ENCODE peak calls at places on chromosomes 2 and 18, in eight cellular contexts. T is pancreas, Z is choroid plexus epithelial cell, S is HFF-Myc, R is HepG2, K is epithelial cell of esophagus, U is HCT116, M is tibial artery. O is an unnamed sample.

GRCh38 chr18:73645175-73645715 is 502.4 kb downstream of the FBXO15 start:
- DNase-seq in T (no peak), Z (peak; percentile 49), S (peak; percentile 46), R (no peak), K (no peak), U (no peak), M (no peak), O (peak; percentile 26)

GRCh38 chr2:188974184-188974583 is at the start of gene COL3A1:
- DNase-seq in T (no peak), Z (peak; percentile 96), S (peak; percentile 89), R (no peak), K (no peak), U (no peak), M (peak; percentile 50), O (peak; percentile 83)

GRCh38 chr2:187213788-187214187 is 234.3 kb downstream of the CALCRL start:
- DNase-seq in T (no peak), Z (no peak), S (no peak), R (no peak), K (no peak), U (no peak), M (no peak), O (no peak)

GRCh38 chr18:76496200-76496890 is 1.3 kb upstream of the ZNF516 start:
- DNase-seq in T (peak; percentile 51), Z (peak; percentile 83), S (no peak), R (peak; percentile 22), K (peak; percentile 66), U (no peak), M (peak; percentile 66), O (peak; percentile 88)

GRCh38 chr2:206876176-206876575 is 63.1 kb upstream of the CPO start:
- DNase-seq in T (no peak), Z (no peak), S (no peak), R (no peak), K (no peak), U (no peak), M (no peak), O (no peak)

GRCh38 chr18:32698148-32698547 is 74.7 kb downstream of the KLHL14 start:
- DNase-seq in T (no peak), Z (no peak), S (no peak), R (no peak), K (no peak), U (no peak), M (no peak), O (no peak)

GRCh38 chr18:38706373-38706772 is 1140.8 kb upstream of the CELF4 start:
- DNase-seq in T (no peak), Z (no peak), S (no peak), R (no peak), K (no peak), U (no peak), M (no peak), O (no peak)

GRCh38 chr2:175690113-175690716 is 311.9 kb downstream of the LNPK start:
- DNase-seq in T (peak; percentile 35), Z (peak; percentile 85), S (peak; percentile 56), R (peak; percentile 72), K (peak; percentile 75), U (peak; percentile 58), M (no peak), O (peak; percentile 87)

GRCh38 chr2:46831037-46831868 is 84.4 kb downstream of the MCFD2 start:
- DNase-seq in T (no peak), Z (peak; percentile 66), S (no peak), R (no peak), K (no peak), U (no peak), M (peak; percentile 18), O (peak; percentile 57)

GRCh38 chr2:23620841-23621341 is 235.9 kb downstream of the KLHL29 start:
- DNase-seq in T (no peak), Z (peak; percentile 87), S (no peak), R (no peak), K (no peak), U (no peak), M (no peak), O (no peak)

GRCh38 chr2:227163998-227164744 is at the start of the genes COL4A3 and COL4A4:
- DNase-seq in T (peak; percentile 38), Z (no peak), S (no peak), R (no peak), K (peak; percentile 36), U (peak; percentile 61), M (peak; percentile 27), O (peak; percentile 53)

GRCh38 chr2:179262077-179262660 is 2.5 kb downstream of the SESTD1 start:
- DNase-seq in T (no peak), Z (no peak), S (no peak), R (no peak), K (no peak), U (no peak), M (no peak), O (no peak)

GRCh38 chr2:144402282-144402681 is 117.6 kb downstream of the ZEB2 start:
- DNase-seq in T (no peak), Z (no peak), S (no peak), R (no peak), K (no peak), U (no peak), M (no peak), O (no peak)
- H3K4me3 ChIP-seq in T (no peak overlapping the region), Z (no peak overlapping the region), S (no peak overlapping the region), R (no peak overlapping the region), K (no peak overlapping the region), U (no peak overlapping the region), M (no peak overlapping the region), O (no peak overlapping the region)

GRCh38 chr18:12121175-12122095 is 27.8 kb downstream of the ANKRD62 start:
- DNase-seq in T (peak; percentile 29), Z (peak; percentile 25), S (no peak), R (peak; percentile 16), K (no peak), U (peak; percentile 7), M (no peak), O (peak; percentile 14)
- TF ChIP-seq CTCF in T (no peak), Z (peak; percentile 68), S (peak; percentile 42), R (peak; percentile 38), K (peak; percentile 40), U (peak; percentile 53), M (no peak), O (peak; percentile 24)

GRCh38 chr2:105747254-105747909 is 2.7 kb downstream of the NCK2 start:
- DNase-seq in T (no peak), Z (no peak), S (no peak), R (no peak), K (peak; percentile 35), U (no peak), M (no peak), O (no peak)
- H3K4me3 ChIP-seq in T (peak overlapping the region; percentile 82), Z (no peak overlapping the region), S (no peak overlapping the region), R (no peak overlapping the region), K (peak overlapping the region; percentile 3), U (no peak overlapping the region), M (no peak overlapping the region), O (no peak overlapping the region)

GRCh38 chr2:177429688-177430325 is 37.2 kb downstream of the AGPS start:
- DNase-seq in T (no peak), Z (peak; percentile 96), S (peak; percentile 69), R (no peak), K (peak; percentile 66), U (no peak), M (no peak), O (peak; percentile 80)
- TF ChIP-seq CTCF in T (no peak), Z (no peak), S (no peak), R (no peak), K (no peak), U (no peak), M (no peak), O (no peak)

DNA sequence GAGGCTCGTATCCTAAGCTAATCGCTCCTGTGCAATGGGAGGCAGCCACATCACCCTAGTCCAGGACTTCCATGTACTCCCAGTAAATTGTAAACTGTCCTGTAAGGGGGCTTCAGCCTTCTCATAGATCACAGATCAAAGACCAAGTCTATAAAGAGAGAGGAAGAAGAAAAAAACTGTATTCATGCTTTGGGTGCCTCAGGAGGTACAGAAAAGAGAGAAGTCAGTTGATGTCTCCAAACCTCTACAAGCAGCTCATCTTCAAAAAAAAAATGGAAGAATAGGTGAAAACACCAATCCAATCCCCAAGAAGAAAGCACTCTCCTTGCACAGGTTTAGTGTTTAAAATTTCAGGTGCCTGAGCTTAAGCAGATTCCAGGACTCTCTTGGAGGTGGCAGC is 53.8 kb downstream of the ANKRD44 start:
- DNase-seq in T (no peak), Z (no peak), S (no peak), R (no peak), K (no peak), U (no peak), M (no peak), O (no peak)
- H3K4me3 ChIP-seq in T (no peak overlapping the region), Z (no peak overlapping the region), S (no peak overlapping the region), R (no peak overlapping the region), K (no peak overlapping the region), U (no peak overlapping the region), M (no peak overlapping the region), O (no peak overlapping the region)